ENCODE peak calls at places on chromosomes 1 and 21, in four cellular contexts. B is ascending aorta; A is SJCRH30; K is naive thymus-derived CD4-positive, alpha-beta T cell. R is an unnamed sample.

GRCh38 chr1:110508038-110508437 is 10.9 kb downstream of the KCNA10 start:
- DNase-seq in K (no peak), A (peak; percentile 5), B (no peak), R (no peak)

GRCh38 chr1:6209661-6210605 is 4.0 kb downstream of the RNF207 start:
- DNase-seq in B (no peak), A (no peak), K (no peak), R (no peak)

GRCh38 chr1:91608876-91609275 is 108.2 kb downstream of the CDC7 start:
- DNase-seq in A (no peak), B (no peak), K (no peak), R (peak; percentile 35)

GRCh38 chr1:10380594-10381275 is 18.1 kb upstream of the PGD start:
- DNase-seq in K (no peak), B (no peak), A (peak; percentile 48), R (peak; percentile 93)

GRCh38 chr1:22780696-22781095 is 70.1 kb downstream of the EPHB2 start:
- DNase-seq in K (no peak), A (peak; percentile 75), B (no peak), R (no peak)

GRCh38 chr1:176206006-176206960 is 803 bp downstream of the COP1 start:
- DNase-seq in B (no peak), K (no peak), A (peak; percentile 62), R (peak; percentile 50)

GRCh38 chr1:2785631-2786328 is 15.7 kb downstream of the TTC34 start:
- DNase-seq in B (no peak), K (no peak), A (no peak), R (no peak)

GRCh38 chr1:236975461-236975860 is 28.8 kb downstream of the MT1HL1 start:
- DNase-seq in B (no peak), K (no peak), A (no peak), R (no peak)

GRCh38 chr21:42113926-42114409 is 42.9 kb downstream of the UMODL1 start:
- DNase-seq in K (no peak), B (no peak), A (no peak), R (no peak)

GRCh38 chr1:118827207-118827606 is 160.9 kb downstream of the TBX15 start:
- DNase-seq in K (no peak), B (no peak), A (no peak), R (no peak)

GRCh38 chr1:224151117-224151516 is 31.9 kb upstream of the DEGS1 start:
- DNase-seq in A (peak; percentile 41), B (no peak), K (no peak), R (no peak)

GRCh38 chr1:245108251-245108650 is 46.5 kb upstream of the KIF26B start:
- DNase-seq in A (no peak), B (no peak), K (no peak), R (no peak)

GRCh38 chr1:11858968-11859871 is 475 bp upstream of the NPPB start:
- DNase-seq in K (peak; percentile 72), B (no peak), A (peak; percentile 87), R (peak; percentile 33)

GRCh38 chr1:157151068-157151467 is 12.9 kb upstream of the ETV3 start:
- DNase-seq in B (no peak), K (no peak), A (no peak), R (no peak)

GRCh38 chr1:65830306-65830705 is 37.6 kb downstream of the PDE4B start:
- DNase-seq in K (no peak), A (no peak), B (no peak), R (no peak)

GRCh38 chr1:4652631-4653327 is 1.6 kb upstream of the AJAP1 start:
- DNase-seq in A (peak; percentile 56), B (no peak), K (peak; percentile 64), R (no peak)

GRCh38 chr1:173255214-173255813 is 48.2 kb upstream of the TNFSF4 start:
- DNase-seq in K (no peak), A (peak; percentile 67), B (no peak), R (no peak)

GRCh38 chr1:215114154-215114933 is 31.8 kb downstream of the KCNK2 start:
- DNase-seq in A (no peak), B (no peak), K (no peak), R (peak; percentile 89)

GRCh38 chr1:26021647-26022403 is at the start of gene EXTL1:
- DNase-seq in B (no peak), K (no peak), A (peak; percentile 98), R (peak; percentile 59)

GRCh38 chr1:75672528-75673393 is 51.7 kb upstream of the ACADM start:
- DNase-seq in B (no peak), A (peak; percentile 13), K (no peak), R (peak; percentile 90)

GRCh38 chr1:12629521-12629956 is 11.5 kb upstream of the DHRS3 start:
- DNase-seq in A (peak; percentile 44), B (no peak), K (no peak), R (no peak)

GRCh38 chr1:115189814-115190541 is 100.7 kb upstream of the TSPAN2 start:
- DNase-seq in B (no peak), A (peak; percentile 7), K (no peak), R (peak; percentile 98)
- H3K27ac ChIP-seq in B (peak overlapping the region; percentile 95), A (no peak overlapping the region), K (no peak overlapping the region), R (peak overlapping the region; percentile 88)

DNA sequence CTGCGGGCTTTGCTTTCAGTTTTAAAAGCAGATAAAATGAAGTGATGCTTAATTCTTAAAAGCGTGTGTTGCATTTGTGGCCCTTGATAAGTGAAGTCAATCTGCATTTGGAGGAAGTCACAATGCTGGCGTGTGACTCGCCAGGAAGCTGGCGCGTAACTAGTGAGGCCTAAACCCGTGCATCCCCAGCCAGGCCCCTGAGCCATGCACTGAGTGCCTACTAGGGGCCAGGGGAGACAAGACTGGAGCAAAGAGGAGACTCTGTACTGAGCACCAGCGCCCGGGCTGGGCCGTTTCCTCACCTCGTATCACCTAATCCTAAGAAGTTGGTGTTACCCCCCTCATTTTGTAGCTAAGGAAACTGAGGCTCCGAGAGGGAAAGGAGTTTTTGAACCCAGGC is 4.6 kb upstream of the DDOST start:
- DNase-seq in A (no peak), K (no peak), B (no peak), R (no peak)
- H3K27ac ChIP-seq in A (no peak overlapping the region), K (no peak overlapping the region), B (no peak overlapping the region), R (no peak overlapping the region)

DNA sequence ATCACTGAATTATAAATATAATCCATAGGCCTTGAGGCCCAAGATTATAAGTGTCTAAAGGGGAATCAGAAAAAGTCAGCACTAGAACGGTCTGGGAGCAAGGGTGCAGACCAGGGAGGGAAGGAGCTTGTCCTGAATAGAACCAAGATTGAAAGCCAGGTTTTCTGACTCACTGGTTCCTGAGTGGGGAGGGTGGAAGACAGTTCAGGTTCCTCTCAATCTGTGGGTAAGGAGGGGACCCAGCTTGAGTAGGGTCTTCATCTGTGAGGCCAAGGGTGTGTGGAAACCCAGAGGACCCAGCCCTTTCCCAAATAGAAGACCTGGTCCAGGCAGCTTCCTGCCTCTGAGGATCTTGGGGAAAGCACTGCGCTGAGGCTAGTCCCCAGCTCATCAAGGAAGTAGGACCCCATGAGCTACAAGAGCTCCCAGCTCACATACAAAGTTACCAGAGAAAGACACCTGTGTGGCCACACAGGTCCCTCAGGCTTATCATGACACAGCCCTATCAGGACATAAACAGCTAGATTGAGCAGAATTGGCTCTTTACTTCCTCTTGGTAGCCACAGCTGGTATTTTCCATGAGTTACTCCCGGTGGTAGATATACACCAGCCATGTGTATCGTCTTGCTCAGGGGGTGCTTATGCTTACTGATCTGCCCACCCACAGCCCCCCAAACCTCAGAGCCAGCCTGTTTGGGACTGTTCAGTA is 1.0 kb downstream of the LENEP start:
- DNase-seq in A (no peak), B (no peak), K (no peak), R (no peak)
- H3K27ac ChIP-seq in A (no peak overlapping the region), B (no peak overlapping the region), K (no peak overlapping the region), R (no peak overlapping the region)

DNA sequence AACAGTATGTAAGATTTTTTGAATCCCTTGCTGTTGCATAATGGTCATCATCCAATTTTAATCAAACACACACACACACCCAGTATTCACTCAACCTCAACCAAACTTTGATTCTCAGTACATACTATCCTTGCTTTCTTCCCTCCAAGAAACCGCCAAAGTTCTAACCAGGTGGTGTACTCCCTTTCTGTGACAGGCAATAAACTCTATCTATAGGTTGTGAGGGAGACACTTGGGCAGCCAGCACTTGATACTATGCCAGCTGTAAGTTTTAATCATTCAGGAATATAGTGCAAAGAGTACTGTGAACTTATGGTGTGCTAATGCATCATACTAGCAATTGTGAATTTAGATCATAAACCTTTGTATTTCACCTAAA is 121.9 kb downstream of the AKT3 start:
- DNase-seq in K (no peak), B (no peak), A (no peak), R (no peak)
- H3K27ac ChIP-seq in K (no peak overlapping the region), B (no peak overlapping the region), A (no peak overlapping the region), R (no peak overlapping the region)

GRCh38 chr21:34017127-34017961 is 56.0 kb upstream of the MRPS6 start:
- DNase-seq in K (no peak), A (no peak), B (no peak), R (peak; percentile 90)
- H3K27ac ChIP-seq in K (no peak overlapping the region), A (no peak overlapping the region), B (no peak overlapping the region), R (no peak overlapping the region)

GRCh38 chr1:88923224-88923623 is 31.9 kb upstream of the GTF2B start:
- DNase-seq in B (no peak), A (no peak), K (no peak), R (no peak)

GRCh38 chr1:88917321-88918025 is 26.1 kb upstream of the GTF2B start:
- DNase-seq in A (no peak), B (no peak), K (no peak), R (no peak)

GRCh38 chr1:88916883-88917282 is 25.5 kb upstream of the GTF2B start:
- DNase-seq in B (no peak), K (no peak), A (no peak), R (no peak)

GRCh38 chr1:88920845-88921244 is 29.5 kb upstream of the GTF2B start:
- DNase-seq in K (no peak), A (no peak), B (no peak), R (no peak)

DNA sequence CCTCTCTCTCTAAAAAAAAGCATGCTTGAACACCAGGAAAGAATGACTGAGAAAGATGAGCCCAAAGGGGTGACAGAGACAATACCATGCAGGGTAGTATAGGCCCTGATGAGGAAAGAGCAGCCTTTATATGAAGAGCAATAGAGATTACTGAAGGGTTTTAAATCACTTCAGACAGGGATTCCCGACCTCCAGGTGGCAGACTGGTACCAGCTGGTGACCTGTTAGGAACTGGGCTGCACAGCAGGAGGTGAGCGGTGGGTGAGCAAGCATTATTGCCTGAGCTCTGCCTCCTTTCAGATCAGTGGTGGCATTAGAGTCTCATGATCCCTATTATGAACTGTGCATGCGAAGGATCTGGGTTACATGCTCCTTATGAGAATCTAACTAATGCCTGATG is 30.8 kb upstream of the GTF2B start:
- DNase-seq in B (no peak), A (no peak), K (no peak), R (no peak)
- H3K27ac ChIP-seq in B (no peak overlapping the region), A (no peak overlapping the region), K (no peak overlapping the region), R (no peak overlapping the region)